ENCODE peak calls at places on chromosomes 3 and 15, in four cellular contexts. R is pancreas, E is AG10803, D is body of pancreas. O is an unnamed sample.

GRCh38 chr15:52112203-52112750 is 298 bp downstream of the BCL2L10 start:
- DNase-seq in R (peak), E (no peak), D (peak), O (peak)

GRCh38 chr3:38549486-38549885 is 53.3 kb downstream of the EXOG start:
- DNase-seq in R (no peak), E (no peak), D (no peak), O (no peak)

GRCh38 chr15:43441316-43441715 is 51.6 kb downstream of the TP53BP1 start:
- DNase-seq in R (no peak), E (peak), D (no peak), O (no peak)

GRCh38 chr3:39937874-39938273 is 128.5 kb downstream of the MYRIP start:
- DNase-seq in R (no peak), E (no peak), D (peak), O (no peak)

GRCh38 chr15:101308604-101309435 is 13.8 kb upstream of the SNRPA1 start:
- DNase-seq in R (no peak), E (no peak), D (peak), O (peak)

GRCh38 chr15:52071570-52071969 is 41.0 kb downstream of the BCL2L10 start:
- DNase-seq in R (no peak), E (no peak), D (peak), O (no peak)

GRCh38 chr3:195715583-195716266 is 5.1 kb upstream of the MUC20 start:
- DNase-seq in R (peak), E (no peak), D (peak), O (peak)

GRCh38 chr15:34986326-34987181 is 1.5 kb downstream of the ZNF770 start:
- DNase-seq in R (no peak), E (no peak), D (no peak), O (no peak)

GRCh38 chr15:62591842-62592838 is 427.1 kb upstream of the C2CD4B start:
- DNase-seq in R (no peak), E (peak), D (no peak), O (no peak)

GRCh38 chr15:60172147-60172546 is 168.0 kb downstream of the FOXB1 start:
- DNase-seq in R (no peak), E (no peak), D (no peak), O (no peak)

GRCh38 chr15:63939531-63940130 is 105.9 kb upstream of the HERC1 start:
- DNase-seq in R (no peak), E (peak), D (peak), O (no peak)

GRCh38 chr3:14472471-14473351 is 67.4 kb downstream of the GRIP2 start:
- DNase-seq in R (no peak), E (peak), D (no peak), O (no peak)

GRCh38 chr3:27072943-27073725 is 296.0 kb downstream of the NEK10 start:
- DNase-seq in R (no peak), E (no peak), D (no peak), O (peak)

GRCh38 chr3:63661242-63661641 is 8.8 kb downstream of the SNTN start:
- DNase-seq in R (no peak), E (no peak), D (no peak), O (no peak)

GRCh38 chr3:108287146-108287545 is 9.2 kb upstream of the HHLA2 start:
- DNase-seq in R (no peak), E (no peak), D (no peak), O (no peak)

GRCh38 chr15:84611631-84612030 is 10.8 kb downstream of the ZSCAN2 start:
- DNase-seq in R (no peak), E (no peak), D (no peak), O (no peak)

GRCh38 chr3:42078686-42079085 is 12.5 kb upstream of the TRAK1 start:
- DNase-seq in R (no peak), E (peak), D (no peak), O (no peak)

GRCh38 chr3:66582721-66583141 is 81.9 kb upstream of the LRIG1 start:
- DNase-seq in R (no peak), E (peak), D (no peak), O (no peak)

GRCh38 chr15:66780172-66780972 is 78.3 kb downstream of the SMAD6 start:
- DNase-seq in R (peak), E (peak), D (peak), O (peak)

GRCh38 chr3:152421162-152421561 is 152.4 kb downstream of the MBNL1 start:
- DNase-seq in R (no peak), E (no peak), D (no peak), O (no peak)

DNA sequence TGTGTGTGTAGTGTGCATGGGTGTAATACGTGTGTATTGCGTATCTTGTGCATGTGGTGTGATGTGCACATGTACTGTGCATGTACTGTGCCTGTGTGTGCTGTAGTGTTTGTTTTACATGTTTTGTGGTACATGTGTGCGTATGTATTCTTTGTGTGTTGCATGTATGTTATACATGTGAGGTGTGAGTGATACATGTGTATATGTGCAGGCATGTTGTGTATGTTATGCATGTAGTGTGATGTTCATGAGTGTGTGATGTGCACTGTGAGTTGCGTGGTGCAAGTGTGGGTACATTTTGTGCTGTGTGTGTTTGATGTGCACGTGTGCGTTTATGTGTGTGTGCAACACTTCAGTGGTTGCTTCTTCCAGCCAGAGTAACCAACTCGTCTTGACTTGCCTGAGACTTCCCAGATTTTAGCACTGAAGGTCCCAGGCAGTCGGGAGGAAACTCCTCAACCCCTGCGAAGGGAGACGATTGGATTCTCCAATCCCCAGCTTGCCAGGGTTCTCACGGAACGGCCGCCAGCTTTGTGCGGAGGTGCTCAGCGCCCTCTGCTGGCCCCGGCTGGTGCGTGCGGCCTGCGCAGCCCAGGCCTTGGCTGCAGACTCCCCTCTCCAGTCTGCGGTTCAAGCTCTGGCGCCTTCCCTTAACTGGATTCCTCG is 3.6 kb downstream of the GALNT15 start:
- DNase-seq in R (peak), E (peak), D (peak), O (peak)
- H3K4me3 ChIP-seq in R (no peak), E (peak), D (no peak), O (no peak)

GRCh38 chr3:112925560-112925959 is 49.3 kb downstream of the CD200R1 start:
- DNase-seq in R (no peak), E (no peak), D (no peak), O (no peak)
- H3K4me3 ChIP-seq in R (no peak), E (no peak), D (no peak), O (no peak)

GRCh38 chr15:29139540-29140459 is 129.8 kb downstream of the NSMCE3 start:
- DNase-seq in R (peak), E (peak), D (peak), O (peak)
- H3K4me3 ChIP-seq in R (peak), E (no peak), D (no peak), O (peak)

GRCh38 chr3:184183679-184184078 is 2.3 kb upstream of the ABCF3 start:
- DNase-seq in R (no peak), E (no peak), D (no peak), O (no peak)
- H3K4me3 ChIP-seq in R (no peak), E (no peak), D (no peak), O (no peak)

GRCh38 chr15:22979699-22980188 is 424 bp downstream of the CYFIP1 start:
- DNase-seq in R (peak), E (no peak), D (peak), O (no peak)
- H3K4me3 ChIP-seq in R (peak), E (peak), D (peak), O (peak)

GRCh38 chr3:169968224-169968623 is 1.6 kb downstream of the SEC62 start:
- DNase-seq in R (no peak), E (no peak), D (no peak), O (no peak)
- H3K4me3 ChIP-seq in R (no peak), E (peak), D (no peak), O (no peak)

GRCh38 chr15:89749059-89749458 is 2.0 kb downstream of the MESP1 start:
- DNase-seq in R (no peak), E (no peak), D (no peak), O (peak)

GRCh38 chr15:89749951-89750559 is 994 bp downstream of the MESP1 start:
- DNase-seq in R (no peak), E (no peak), D (peak), O (no peak)

GRCh38 chr15:89750560-89751542 is at the start of gene MESP1:
- DNase-seq in R (peak), E (peak), D (peak), O (peak)

GRCh38 chr15:89747708-89748682 is 3.1 kb downstream of the MESP1 start:
- DNase-seq in R (no peak), E (no peak), D (no peak), O (peak)

GRCh38 chr15:89749526-89749925 is 1.5 kb downstream of the MESP1 start:
- DNase-seq in R (no peak), E (no peak), D (no peak), O (no peak)
- H3K4me3 ChIP-seq in R (no peak), E (no peak), D (no peak), O (no peak)

GRCh38 chr3:126434264-126434590 is 39.5 kb downstream of the CFAP100 start:
- DNase-seq in R (no peak), E (no peak), D (no peak), O (no peak)

GRCh38 chr3:126431103-126431534 is 36.4 kb downstream of the CFAP100 start:
- DNase-seq in R (no peak), E (no peak), D (no peak), O (no peak)

GRCh38 chr3:126432361-126432760 is 37.7 kb downstream of the CFAP100 start:
- DNase-seq in R (no peak), E (peak), D (no peak), O (no peak)

GRCh38 chr3:126433496-126434263 is 39.0 kb downstream of the CFAP100 start:
- DNase-seq in R (no peak), E (no peak), D (no peak), O (peak)

DNA sequence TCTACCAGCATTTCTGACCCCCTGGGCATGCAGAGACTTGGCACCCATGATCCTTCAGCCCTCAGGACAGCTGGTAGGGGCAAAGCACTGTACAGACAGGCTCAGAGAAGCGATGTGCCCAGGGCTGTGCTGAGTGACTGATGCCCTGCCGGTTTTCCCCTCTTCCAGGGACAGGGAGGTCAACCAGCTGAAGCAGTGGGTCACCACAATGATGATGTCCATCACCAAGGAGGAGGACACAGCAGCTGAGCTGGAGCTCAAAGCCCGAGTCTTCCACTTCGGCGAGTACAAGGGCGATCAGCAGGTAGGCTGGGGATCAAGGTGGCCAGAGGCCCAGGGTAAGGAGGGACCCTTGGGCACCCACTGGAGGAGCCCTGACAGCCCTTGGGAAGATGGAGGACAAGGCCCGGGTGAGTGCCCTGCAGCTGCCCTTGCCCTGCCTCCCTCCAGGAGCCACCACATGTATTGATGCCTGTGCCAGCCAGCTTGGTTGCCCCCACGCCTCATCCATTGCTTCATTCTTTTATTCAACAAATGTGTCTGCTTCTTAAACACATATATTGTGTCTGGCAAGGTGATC is 38.3 kb downstream of the CFAP100 start:
- DNase-seq in R (no peak), E (no peak), D (no peak), O (no peak)
- H3K4me3 ChIP-seq in R (no peak), E (no peak), D (no peak), O (no peak)

GRCh38 chr3:32868719-32869512 is 51.1 kb downstream of the TRIM71 start:
- DNase-seq in R (no peak), E (no peak), D (no peak), O (no peak)
- H3K4me3 ChIP-seq in R (no peak), E (no peak), D (no peak), O (no peak)

O was measured in H7.